ENCODE peak calls at places on chromosomes 7 and 10, in five cellular contexts. H is stomach, R is uterus, U is thyroid gland, A is tibial nerve. V is an unnamed sample.
A peak's percentile ranks its signal among the peaks of the same experiment; 100 is the strongest.

GRCh38 chr7:105137898-105138297 is 123.9 kb downstream of the KMT2E start:
- DNase-seq in H (no peak), R (no peak), U (no peak), A (no peak), V (no peak)

GRCh38 chr10:129896231-129897150 is 67.6 kb downstream of the EBF3 start:
- DNase-seq in H (no peak), R (no peak), U (no peak), A (no peak), V (no peak)

GRCh38 chr10:91556691-91557529 is 76.0 kb downstream of the PPP1R3C start:
- DNase-seq in H (peak; percentile 68), R (no peak), U (no peak), A (no peak), V (no peak)

GRCh38 chr7:98628916-98629525 is 11.9 kb downstream of the NPTX2 start:
- DNase-seq in H (peak; percentile 13), R (no peak), U (no peak), A (no peak), V (no peak)

GRCh38 chr7:73431041-73431835 is 2.3 kb upstream of the FZD9 start:
- DNase-seq in H (no peak), R (no peak), U (no peak), A (no peak), V (no peak)

GRCh38 chr10:5527332-5528200 is 2.8 kb downstream of the CALML3 start:
- DNase-seq in H (peak; percentile 25), R (no peak), U (no peak), A (no peak), V (peak; percentile 12)

GRCh38 chr7:123936388-123936787 is 11.3 kb downstream of the SPAM1 start:
- DNase-seq in H (no peak), R (no peak), U (no peak), A (no peak), V (no peak)

GRCh38 chr10:114401195-114401741 is 3.0 kb downstream of the AFAP1L2 start:
- DNase-seq in H (peak; percentile 49), R (peak; percentile 86), U (peak; percentile 53), A (peak; percentile 80), V (peak; percentile 83)

GRCh38 chr10:112751651-112752050 is 198.4 kb upstream of the TCF7L2 start:
- DNase-seq in H (no peak), R (no peak), U (no peak), A (no peak), V (no peak)

GRCh38 chr10:116669080-116669479 is 48.3 kb downstream of the PNLIPRP2 start:
- DNase-seq in H (no peak), R (no peak), U (no peak), A (no peak), V (no peak)

GRCh38 chr7:74514131-74514591 is 60.5 kb downstream of the GTF2IRD1 start:
- DNase-seq in H (no peak), R (no peak), U (no peak), A (no peak), V (no peak)

GRCh38 chr10:51204691-51205090 is 130.4 kb downstream of the PRKG1 start:
- DNase-seq in H (no peak), R (no peak), U (no peak), A (no peak), V (no peak)

GRCh38 chr10:89283988-89284475 is 17.8 kb upstream of the IFIT2 start:
- DNase-seq in H (no peak), R (peak; percentile 72), U (peak; percentile 17), A (peak; percentile 66), V (peak; percentile 71)

GRCh38 chr7:151135866-151136514 is 31.5 kb downstream of the GBX1 start:
- DNase-seq in H (no peak), R (peak; percentile 10), U (no peak), A (no peak), V (peak; percentile 6)

GRCh38 chr10:51683031-51683830 is 16.2 kb downstream of the CSTF2T start:
- DNase-seq in H (no peak), R (no peak), U (no peak), A (no peak), V (no peak)

GRCh38 chr10:31940839-31941653 is 12.4 kb upstream of the ARHGAP12 start:
- DNase-seq in H (peak; percentile 49), R (no peak), U (no peak), A (no peak), V (no peak)

GRCh38 chr10:31937371-31937770 is 8.7 kb upstream of the ARHGAP12 start:
- DNase-seq in H (no peak), R (no peak), U (no peak), A (no peak), V (no peak)

GRCh38 chr10:31942892-31943291 is 14.3 kb upstream of the ARHGAP12 start:
- DNase-seq in H (peak; percentile 50), R (no peak), U (no peak), A (no peak), V (no peak)

GRCh38 chr10:31942435-31942834 is 13.8 kb upstream of the ARHGAP12 start:
- DNase-seq in H (no peak), R (no peak), U (no peak), A (no peak), V (no peak)

DNA sequence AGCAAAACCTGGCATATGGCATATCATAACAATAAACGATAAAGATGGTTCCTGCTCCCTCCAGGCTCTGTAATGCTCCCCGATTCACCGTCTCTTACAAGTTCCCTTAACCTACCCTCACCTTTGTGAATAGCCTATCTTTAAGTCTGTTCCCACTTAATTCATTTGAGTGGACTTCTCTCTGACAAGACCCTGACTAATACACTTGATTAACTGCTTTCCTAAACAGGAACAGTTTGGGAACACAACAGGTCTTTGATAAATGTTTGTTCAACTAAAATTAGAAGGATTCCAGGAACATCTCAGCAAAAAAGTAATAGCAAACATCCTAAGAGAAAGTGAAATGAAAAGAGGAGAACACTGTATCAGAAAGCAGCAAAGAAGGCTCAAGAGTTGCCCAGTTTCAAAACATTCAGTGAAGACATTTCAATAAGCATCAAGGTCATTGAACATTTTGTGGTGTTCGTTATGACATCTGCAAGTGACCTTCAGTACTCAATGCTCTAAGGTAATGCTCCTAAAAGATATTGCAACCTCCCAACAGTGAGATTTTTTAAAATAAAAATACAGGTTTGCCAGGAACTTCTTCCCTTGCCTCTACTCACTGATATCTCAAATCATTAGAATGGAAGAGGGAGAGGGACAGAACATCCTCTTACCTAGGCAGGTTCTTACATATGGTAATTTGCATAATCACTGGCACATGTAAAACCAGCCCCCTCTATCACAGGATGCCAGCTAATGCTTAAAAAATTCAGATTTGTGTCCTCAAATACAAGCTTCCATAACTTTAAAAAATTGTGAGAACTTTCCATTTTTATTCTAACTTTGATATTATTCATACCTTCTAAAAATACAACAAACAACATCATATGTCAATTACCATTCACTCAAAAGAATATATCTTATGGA is 11.4 kb upstream of the ARHGAP12 start:
- DNase-seq in H (no peak), R (no peak), U (no peak), A (no peak), V (no peak)
- H3K27ac ChIP-seq in H (peak overlapping the region; percentile 86), R (no peak overlapping the region), U (no peak overlapping the region), A (no peak overlapping the region), V (no peak overlapping the region)

GRCh38 chr7:133478591-133479135 is 225.8 kb downstream of the EXOC4 start:
- DNase-seq in H (no peak), R (no peak), U (no peak), A (no peak), V (no peak)
- TF ChIP-seq POLR2A in H (no peak), R (no peak), U (no peak), A (no peak), V (no peak)

GRCh38 chr10:128056303-128057050 is 69.7 kb downstream of the MKI67 start:
- DNase-seq in H (no peak), R (no peak), U (no peak), A (no peak), V (no peak)
- H3K4me1 ChIP-seq in H (no peaks in the 10 kb centered on the region), R (no peaks in the 10 kb centered on the region), U (no peaks in the 10 kb centered on the region), A (no peaks in the 10 kb centered on the region), V (no peaks in the 10 kb centered on the region)

GRCh38 chr10:70595566-70596016 is 7.0 kb downstream of the PRF1 start:
- DNase-seq in H (no peak), R (no peak), U (no peak), A (no peak), V (no peak)

GRCh38 chr10:70593513-70593890 is 9.0 kb downstream of the PRF1 start:
- DNase-seq in H (no peak), R (no peak), U (no peak), A (no peak), V (no peak)

GRCh38 chr10:70592746-70593512 is 9.6 kb downstream of the PRF1 start:
- DNase-seq in H (no peak), R (no peak), U (no peak), A (no peak), V (no peak)

GRCh38 chr10:70592186-70592735 is 10.3 kb downstream of the PRF1 start:
- DNase-seq in H (no peak), R (no peak), U (no peak), A (no peak), V (no peak)

GRCh38 chr10:70594161-70594560 is 8.4 kb downstream of the PRF1 start:
- DNase-seq in H (no peak), R (no peak), U (no peak), A (no peak), V (no peak)
- H3K27ac ChIP-seq in H (no peak overlapping the region), R (no peak overlapping the region), U (no peak overlapping the region), A (no peak overlapping the region), V (no peak overlapping the region)

DNA sequence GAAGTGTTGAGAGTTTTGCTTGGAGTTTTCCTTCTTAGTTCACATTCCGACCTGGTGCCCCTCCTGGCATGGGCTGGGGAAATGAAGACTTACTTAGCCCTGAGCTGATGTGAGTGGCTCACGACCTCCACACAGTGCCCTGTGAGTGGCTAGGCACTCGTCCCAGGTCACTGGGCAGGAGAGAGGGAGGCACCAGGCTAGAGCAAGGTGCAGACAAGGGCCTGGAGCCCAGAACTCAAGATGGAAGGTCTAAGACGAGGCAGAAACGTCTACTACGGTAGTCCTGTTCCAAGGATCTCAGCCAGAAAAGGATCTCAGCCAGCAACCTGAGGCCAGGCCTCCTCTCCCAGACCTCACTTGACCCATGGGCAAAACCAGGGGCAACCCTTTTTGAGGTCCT is 22.4 kb downstream of the ANXA11 start:
- DNase-seq in H (no peak), R (no peak), U (no peak), A (no peak), V (no peak)
- TF ChIP-seq POLR2A in H (no peak), R (no peak), U (no peak), A (no peak), V (no peak)

GRCh38 chr7:114969096-114969495 is 47.2 kb downstream of the MDFIC start:
- DNase-seq in H (no peak), R (no peak), U (no peak), A (no peak), V (no peak)
- H3K4me1 ChIP-seq in H (peaks cover 15% of the 10 kb centered on the region), R (no peaks in the 10 kb centered on the region), U (peaks cover 13% of the 10 kb centered on the region), A (peaks cover 24% of the 10 kb centered on the region), V (peaks cover 2% of the 10 kb centered on the region)

GRCh38 chr10:99331207-99331803 is 2.1 kb downstream of the CNNM1 start:
- DNase-seq in H (no peak), R (no peak), U (no peak), A (no peak), V (no peak)

GRCh38 chr10:99329238-99329890 is at the start of gene CNNM1:
- DNase-seq in H (no peak), R (peak; percentile 22), U (peak; percentile 29), A (no peak), V (peak; percentile 33)

GRCh38 chr10:99329891-99330674 is 927 bp downstream of the CNNM1 start:
- DNase-seq in H (peak; percentile 48), R (no peak), U (peak; percentile 33), A (no peak), V (peak; percentile 62)

GRCh38 chr10:99330675-99330924 is 1.4 kb downstream of the CNNM1 start:
- DNase-seq in H (no peak), R (no peak), U (no peak), A (no peak), V (no peak)

GRCh38 chr10:99328579-99329237 is 448 bp upstream of the CNNM1 start:
- DNase-seq in H (no peak), R (peak; percentile 21), U (no peak), A (no peak), V (no peak)
- H3K27ac ChIP-seq in H (peak overlapping the region; percentile 35), R (no peak overlapping the region), U (no peak overlapping the region), A (no peak overlapping the region), V (no peak overlapping the region)

V was measured in ovary.